ENCODE peak calls at places on chromosomes 12 and 14, in four cellular contexts. X is CD8-positive, alpha-beta T cell; A is PC-3; O is mucosa of descending colon. U is an unnamed sample.
A peak's percentile ranks its signal among the peaks of the same experiment; 100 is the strongest.

GRCh38 chr14:63504628-63505027 is 38.5 kb downstream of the PPP2R5E start:
- DNase-seq in A (peak; percentile 98), X (no peak), O (no peak), U (no peak)

GRCh38 chr12:94563261-94563660 is 87.1 kb downstream of the TMCC3 start:
- DNase-seq in A (no peak), X (no peak), O (no peak), U (no peak)

GRCh38 chr12:27193854-27194544 is 50.1 kb upstream of the STK38L start:
- DNase-seq in O (no peak), A (no peak), X (no peak), U (no peak)

GRCh38 chr12:46402861-46403731 is 30.5 kb upstream of the SLC38A2 start:
- DNase-seq in A (peak; percentile 17), X (no peak), O (no peak), U (peak; percentile 56)

GRCh38 chr12:26116829-26117228 is 8.0 kb downstream of the BHLHE41 start:
- DNase-seq in A (peak; percentile 48), O (no peak), X (no peak), U (no peak)

GRCh38 chr12:92431146-92431545 is 271.6 kb upstream of the PLEKHG7 start:
- DNase-seq in A (no peak), O (peak; percentile 46), X (peak; percentile 37), U (peak; percentile 46)

GRCh38 chr14:69088523-69089445 is 64.1 kb downstream of the DCAF5 start:
- DNase-seq in X (no peak), A (no peak), O (no peak), U (no peak)

GRCh38 chr14:105526781-105527380 is 498 bp downstream of the TMEM121 start:
- DNase-seq in O (no peak), X (no peak), A (no peak), U (no peak)

GRCh38 chr14:25122188-25122587 is 72.2 kb upstream of the STXBP6 start:
- DNase-seq in X (no peak), O (no peak), A (no peak), U (no peak)

GRCh38 chr14:90714811-90715210 is 101.4 kb downstream of the TTC7B start:
- DNase-seq in O (no peak), X (no peak), A (no peak), U (no peak)

GRCh38 chr12:11307143-11307542 is 3.1 kb downstream of the PRB4 start:
- DNase-seq in X (no peak), A (peak; percentile 63), O (no peak), U (no peak)

GRCh38 chr14:88934231-88934898 is 109.9 kb downstream of the TTC8 start:
- DNase-seq in A (no peak), X (no peak), O (no peak), U (no peak)

GRCh38 chr14:106372870-106373657 is 846.7 kb downstream of the TMEM121 start:
- DNase-seq in X (peak; percentile 81), O (peak; percentile 70), A (peak; percentile 8), U (peak; percentile 88)

GRCh38 chr12:94553130-94553519 is 93.5 kb upstream of the CEP83 start:
- DNase-seq in O (no peak), A (peak; percentile 74), X (no peak), U (no peak)

GRCh38 chr12:12835378-12836145 is 22.4 kb downstream of the DDX47 start:
- DNase-seq in A (peak; percentile 93), O (no peak), X (no peak), U (no peak)

GRCh38 chr12:76706099-76706498 is 57.8 kb upstream of the ZDHHC17 start:
- DNase-seq in O (no peak), A (peak; percentile 17), X (no peak), U (peak; percentile 34)

GRCh38 chr12:39616251-39616650 is 3.4 kb downstream of the ABCD2 start:
- DNase-seq in O (no peak), X (no peak), A (no peak), U (no peak)

GRCh38 chr12:39617887-39618286 is 1.7 kb downstream of the ABCD2 start:
- DNase-seq in A (no peak), O (no peak), X (no peak), U (no peak)

GRCh38 chr12:39619316-39619659 is 315 bp downstream of the ABCD2 start:
- DNase-seq in A (no peak), X (no peak), O (no peak), U (no peak)

GRCh38 chr12:39618701-39619100 is 902 bp downstream of the ABCD2 start:
- DNase-seq in X (no peak), A (no peak), O (no peak), U (no peak)

DNA sequence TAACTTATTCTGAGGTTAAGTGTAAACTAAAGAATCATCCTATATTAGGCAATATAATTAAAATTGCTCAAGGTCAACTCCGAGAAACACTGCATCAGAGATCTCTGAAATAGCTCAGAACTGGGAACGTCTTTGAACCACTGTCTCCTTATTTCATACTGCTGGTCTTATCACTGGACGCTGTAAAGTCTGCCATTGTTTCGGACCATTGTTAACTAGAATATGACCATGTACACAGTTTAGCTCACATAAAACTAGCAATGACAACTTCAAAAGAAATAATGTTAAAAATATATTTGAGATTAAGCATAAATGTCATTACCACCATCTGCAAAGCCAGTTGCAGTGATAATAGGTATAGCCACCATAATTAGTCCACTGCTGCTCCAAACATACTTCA is 2.9 kb downstream of the ABCD2 start:
- DNase-seq in X (no peak), A (no peak), O (no peak), U (no peak)
- H3K4me3 ChIP-seq in X (peak overlapping the region; percentile 41), A (no peak overlapping the region), O (no peak overlapping the region), U (no peak overlapping the region)

GRCh38 chr14:53950031-53950793 is 6.4 kb downstream of the BMP4 start:
- DNase-seq in O (no peak), A (no peak), X (no peak), U (no peak)
- H3K4me3 ChIP-seq in O (no peak overlapping the region), A (no peak overlapping the region), X (no peak overlapping the region), U (no peak overlapping the region)

GRCh38 chr14:103819503-103820307 is 27.7 kb downstream of the PPP1R13B start:
- DNase-seq in A (no peak), X (no peak), O (peak; percentile 36), U (peak; percentile 3)
- H3K4me3 ChIP-seq in A (no peak overlapping the region), X (no peak overlapping the region), O (no peak overlapping the region), U (no peak overlapping the region)

GRCh38 chr14:66459603-66460002 is 26.6 kb upstream of the CCDC196 start:
- DNase-seq in X (no peak), A (no peak), O (no peak), U (no peak)
- H3K4me3 ChIP-seq in X (no peak overlapping the region), A (no peak overlapping the region), O (no peak overlapping the region), U (no peak overlapping the region)

DNA sequence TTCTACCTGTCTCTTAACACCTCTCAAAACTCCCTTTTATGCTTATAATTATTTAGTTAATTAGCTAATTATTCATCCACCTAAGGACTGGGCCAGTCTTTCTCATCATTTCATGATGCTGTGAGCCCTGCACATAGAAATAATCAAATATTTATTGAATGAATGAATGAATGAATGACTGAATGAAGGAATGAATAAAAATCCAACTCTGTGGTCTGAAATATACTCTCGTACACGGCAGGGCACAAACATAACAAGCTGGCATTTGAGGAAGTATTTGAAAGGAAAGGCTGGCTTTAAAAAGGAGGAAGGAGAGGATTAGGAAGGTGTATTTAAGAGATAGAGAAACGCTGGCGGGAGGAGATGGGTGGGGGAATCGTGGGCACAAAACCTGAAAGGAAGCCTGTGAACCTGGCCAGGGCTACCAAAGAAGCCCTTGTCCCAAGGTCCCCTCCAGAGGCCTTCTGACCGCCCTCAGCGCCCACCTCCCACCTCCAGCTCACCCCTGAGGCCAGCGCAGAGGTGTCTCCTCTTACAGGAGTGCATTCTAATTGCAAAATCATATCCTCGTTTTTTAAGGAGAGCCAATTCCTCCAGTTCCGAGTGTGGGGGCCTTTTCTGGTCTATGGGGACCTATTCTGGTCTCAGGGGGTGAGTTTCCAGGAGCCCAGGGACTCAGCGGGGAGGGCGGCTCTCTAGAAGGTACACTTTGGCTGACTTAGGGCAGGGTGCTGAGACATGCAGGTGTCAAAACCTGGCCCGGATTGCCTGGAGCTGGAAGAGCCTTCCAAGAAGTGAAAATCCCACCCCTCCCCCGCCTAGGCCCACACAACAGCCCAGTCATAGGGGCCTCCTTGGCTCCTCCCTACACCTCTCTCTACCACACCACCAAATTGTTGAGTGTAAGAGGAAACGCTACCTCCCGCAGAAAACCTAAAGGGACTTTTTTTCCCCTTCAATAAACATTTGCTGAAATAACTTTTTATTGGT is 8.7 kb upstream of the JDP2 start:
- DNase-seq in A (no peak), O (peak; percentile 81), X (no peak), U (peak; percentile 24)
- H3K4me3 ChIP-seq in A (no peak overlapping the region), O (no peak overlapping the region), X (no peak overlapping the region), U (no peak overlapping the region)

GRCh38 chr14:21092147-21093011 is 6.1 kb downstream of the ZNF219 start:
- DNase-seq in A (peak; percentile 73), X (peak; percentile 97), O (peak; percentile 93), U (peak; percentile 75)

GRCh38 chr14:21095430-21096205 is 2.8 kb downstream of the ZNF219 start:
- DNase-seq in X (no peak), A (no peak), O (no peak), U (no peak)

GRCh38 chr14:21093018-21093417 is 5.4 kb downstream of the ZNF219 start:
- DNase-seq in X (no peak), A (no peak), O (no peak), U (no peak)

GRCh38 chr14:21091784-21092146 is 6.7 kb downstream of the ZNF219 start:
- DNase-seq in A (no peak), X (no peak), O (no peak), U (no peak)

GRCh38 chr14:21093769-21094681 is 4.4 kb downstream of the ZNF219 start:
- DNase-seq in X (no peak), A (no peak), O (no peak), U (no peak)
- H3K4me3 ChIP-seq in X (no peak overlapping the region), A (no peak overlapping the region), O (no peak overlapping the region), U (no peak overlapping the region)

GRCh38 chr14:54447231-54447692 is 6.1 kb upstream of the CNIH1 start:
- DNase-seq in A (peak; percentile 94), X (no peak), O (peak; percentile 54), U (no peak)
- H3K4me3 ChIP-seq in A (no peak overlapping the region), X (no peak overlapping the region), O (no peak overlapping the region), U (no peak overlapping the region)

GRCh38 chr14:77800814-77801213 is 905 bp downstream of the ADCK1 start:
- DNase-seq in O (no peak), X (no peak), A (no peak), U (no peak)
- H3K4me3 ChIP-seq in O (peak overlapping the region; percentile 75), X (peak overlapping the region; percentile 96), A (peak overlapping the region; percentile 89), U (peak overlapping the region; percentile 78)

DNA sequence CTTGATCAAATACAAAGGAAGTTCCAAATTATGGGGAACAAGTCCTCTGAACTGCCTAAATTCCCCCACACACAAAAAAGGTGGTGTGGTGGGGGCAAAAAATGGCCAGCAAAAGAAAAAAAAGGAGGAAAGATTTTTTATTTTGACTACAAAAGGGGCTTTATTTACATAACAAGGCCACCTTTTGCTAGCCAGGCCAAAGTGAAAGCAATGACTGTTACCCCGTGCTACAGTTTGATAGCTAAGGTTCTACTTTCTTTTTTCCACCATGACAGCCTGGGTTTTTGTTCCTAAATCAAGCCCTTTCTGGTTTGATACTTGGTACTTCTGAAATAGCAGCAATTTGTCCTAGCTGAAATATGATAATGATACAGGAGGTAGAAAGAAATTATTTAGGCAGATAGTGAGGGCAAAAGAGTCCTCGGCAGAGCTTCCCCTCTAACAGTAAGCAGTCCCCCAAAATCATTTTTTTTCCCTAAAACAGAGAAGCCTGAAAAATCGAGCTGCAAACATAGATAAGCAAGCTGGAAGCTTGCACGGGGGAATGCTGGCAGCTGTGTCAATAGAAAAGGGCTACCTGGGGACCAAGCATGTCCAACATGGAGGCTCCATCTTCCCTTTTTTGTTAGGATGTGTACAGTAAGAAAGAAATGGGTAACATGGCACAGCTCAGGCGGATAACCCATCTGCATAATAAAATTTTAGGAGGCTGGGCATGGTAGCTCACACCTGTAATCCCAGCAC is 8.9 kb upstream of the B4GALNT1 start:
- DNase-seq in A (no peak), O (no peak), X (no peak), U (no peak)
- H3K4me3 ChIP-seq in A (no peak overlapping the region), O (no peak overlapping the region), X (no peak overlapping the region), U (no peak overlapping the region)